ENCODE peak calls at places on chromosomes 2 and 18, in nine cellular contexts. One of them, this sample, is unnamed.

GRCh38 chr2:39114771-39115170 is 6.1 kb downstream of the SOS1 start:
- DNase-seq in kidney: no peak
- DNase-seq in brain microvascular endothelial cell: peak; percentile 45
- DNase-seq in stimulated activated CD8-positive, alpha-beta memory T cell treated with anti-CD3 and anti-CD28 coated beads, Interleukin-15, amount 100 ng/mL, for 1 hour: no peak
- DNase-seq in osteocyte: no peak
- DNase-seq in upper lobe of left lung: no peak
- DNase-seq in KG1: no peak
- DNase-seq in RKO: no peak
- DNase-seq in activated CD4-positive, alpha-beta T cell treated with anti-CD3 and anti-CD28 coated beads, Interleukin-2, amount 50 U/mL, for 4 hours: no peak
- DNase-seq in this sample: no peak

GRCh38 chr2:20561703-20562454 is 89.0 kb downstream of the HS1BP3 start:
- DNase-seq in upper lobe of left lung: no peak
- DNase-seq in activated CD4-positive, alpha-beta T cell treated with anti-CD3 and anti-CD28 coated beads, Interleukin-2, amount 50 U/mL, for 4 hours: no peak
- DNase-seq in stimulated activated CD8-positive, alpha-beta memory T cell treated with anti-CD3 and anti-CD28 coated beads, Interleukin-15, amount 100 ng/mL, for 1 hour: no peak
- DNase-seq in osteocyte: no peak
- DNase-seq in KG1: no peak
- DNase-seq in brain microvascular endothelial cell: peak; percentile 77
- DNase-seq in RKO: peak; percentile 75
- DNase-seq in kidney: no peak
- DNase-seq in this sample: no peak

GRCh38 chr2:50773533-50773932 is 258.4 kb downstream of the NRXN1 start:
- DNase-seq in KG1: no peak
- DNase-seq in upper lobe of left lung: no peak
- DNase-seq in osteocyte: no peak
- DNase-seq in kidney: no peak
- DNase-seq in activated CD4-positive, alpha-beta T cell treated with anti-CD3 and anti-CD28 coated beads, Interleukin-2, amount 50 U/mL, for 4 hours: no peak
- DNase-seq in stimulated activated CD8-positive, alpha-beta memory T cell treated with anti-CD3 and anti-CD28 coated beads, Interleukin-15, amount 100 ng/mL, for 1 hour: no peak
- DNase-seq in brain microvascular endothelial cell: no peak
- DNase-seq in RKO: no peak
- DNase-seq in this sample: no peak

GRCh38 chr2:177042311-177042710 is 170.3 kb upstream of the HNRNPA3 start:
- DNase-seq in kidney: no peak
- DNase-seq in brain microvascular endothelial cell: no peak
- DNase-seq in activated CD4-positive, alpha-beta T cell treated with anti-CD3 and anti-CD28 coated beads, Interleukin-2, amount 50 U/mL, for 4 hours: no peak
- DNase-seq in RKO: no peak
- DNase-seq in stimulated activated CD8-positive, alpha-beta memory T cell treated with anti-CD3 and anti-CD28 coated beads, Interleukin-15, amount 100 ng/mL, for 1 hour: no peak
- DNase-seq in upper lobe of left lung: no peak
- DNase-seq in KG1: no peak
- DNase-seq in osteocyte: no peak
- DNase-seq in this sample: no peak

GRCh38 chr2:172107690-172108586 is 5.2 kb upstream of the DLX2 start:
- DNase-seq in activated CD4-positive, alpha-beta T cell treated with anti-CD3 and anti-CD28 coated beads, Interleukin-2, amount 50 U/mL, for 4 hours: no peak
- DNase-seq in RKO: no peak
- DNase-seq in brain microvascular endothelial cell: no peak
- DNase-seq in osteocyte: no peak
- DNase-seq in kidney: no peak
- DNase-seq in upper lobe of left lung: no peak
- DNase-seq in stimulated activated CD8-positive, alpha-beta memory T cell treated with anti-CD3 and anti-CD28 coated beads, Interleukin-15, amount 100 ng/mL, for 1 hour: no peak
- DNase-seq in KG1: no peak
- DNase-seq in this sample: no peak

GRCh38 chr2:111119847-111120252 is 864 bp upstream of the BCL2L11 start:
- DNase-seq in activated CD4-positive, alpha-beta T cell treated with anti-CD3 and anti-CD28 coated beads, Interleukin-2, amount 50 U/mL, for 4 hours: no peak
- DNase-seq in osteocyte: no peak
- DNase-seq in RKO: no peak
- DNase-seq in stimulated activated CD8-positive, alpha-beta memory T cell treated with anti-CD3 and anti-CD28 coated beads, Interleukin-15, amount 100 ng/mL, for 1 hour: no peak
- DNase-seq in brain microvascular endothelial cell: no peak
- DNase-seq in upper lobe of left lung: peak; percentile 23
- DNase-seq in kidney: peak; percentile 77
- DNase-seq in KG1: peak; percentile 29
- DNase-seq in this sample: no peak

GRCh38 chr2:86598966-86599365 is 24.7 kb downstream of the RNF103 start:
- DNase-seq in KG1: no peak
- DNase-seq in kidney: no peak
- DNase-seq in stimulated activated CD8-positive, alpha-beta memory T cell treated with anti-CD3 and anti-CD28 coated beads, Interleukin-15, amount 100 ng/mL, for 1 hour: no peak
- DNase-seq in RKO: no peak
- DNase-seq in osteocyte: no peak
- DNase-seq in activated CD4-positive, alpha-beta T cell treated with anti-CD3 and anti-CD28 coated beads, Interleukin-2, amount 50 U/mL, for 4 hours: no peak
- DNase-seq in upper lobe of left lung: no peak
- DNase-seq in brain microvascular endothelial cell: no peak
- DNase-seq in this sample: no peak

GRCh38 chr2:59006204-59006603 is 765.1 kb upstream of the FANCL start:
- DNase-seq in kidney: no peak
- DNase-seq in osteocyte: no peak
- DNase-seq in stimulated activated CD8-positive, alpha-beta memory T cell treated with anti-CD3 and anti-CD28 coated beads, Interleukin-15, amount 100 ng/mL, for 1 hour: no peak
- DNase-seq in upper lobe of left lung: no peak
- DNase-seq in activated CD4-positive, alpha-beta T cell treated with anti-CD3 and anti-CD28 coated beads, Interleukin-2, amount 50 U/mL, for 4 hours: no peak
- DNase-seq in brain microvascular endothelial cell: no peak
- DNase-seq in RKO: no peak
- DNase-seq in KG1: no peak
- DNase-seq in this sample: no peak

GRCh38 chr2:1052671-1053270 is 102.1 kb downstream of the SNTG2 start:
- DNase-seq in activated CD4-positive, alpha-beta T cell treated with anti-CD3 and anti-CD28 coated beads, Interleukin-2, amount 50 U/mL, for 4 hours: no peak
- DNase-seq in upper lobe of left lung: no peak
- DNase-seq in stimulated activated CD8-positive, alpha-beta memory T cell treated with anti-CD3 and anti-CD28 coated beads, Interleukin-15, amount 100 ng/mL, for 1 hour: no peak
- DNase-seq in osteocyte: no peak
- DNase-seq in brain microvascular endothelial cell: peak; percentile 65
- DNase-seq in kidney: no peak
- DNase-seq in RKO: no peak
- DNase-seq in KG1: no peak
- DNase-seq in this sample: peak; percentile 61

GRCh38 chr2:63801455-63801854 is 40.2 kb upstream of the UGP2 start:
- DNase-seq in kidney: no peak
- DNase-seq in activated CD4-positive, alpha-beta T cell treated with anti-CD3 and anti-CD28 coated beads, Interleukin-2, amount 50 U/mL, for 4 hours: no peak
- DNase-seq in brain microvascular endothelial cell: no peak
- DNase-seq in upper lobe of left lung: no peak
- DNase-seq in stimulated activated CD8-positive, alpha-beta memory T cell treated with anti-CD3 and anti-CD28 coated beads, Interleukin-15, amount 100 ng/mL, for 1 hour: no peak
- DNase-seq in osteocyte: no peak
- DNase-seq in RKO: no peak
- DNase-seq in KG1: no peak
- DNase-seq in this sample: no peak

GRCh38 chr2:75808039-75808438 is 97.3 kb upstream of the GCFC2 start:
- DNase-seq in brain microvascular endothelial cell: no peak
- DNase-seq in kidney: no peak
- DNase-seq in stimulated activated CD8-positive, alpha-beta memory T cell treated with anti-CD3 and anti-CD28 coated beads, Interleukin-15, amount 100 ng/mL, for 1 hour: no peak
- DNase-seq in osteocyte: no peak
- DNase-seq in KG1: no peak
- DNase-seq in RKO: no peak
- DNase-seq in activated CD4-positive, alpha-beta T cell treated with anti-CD3 and anti-CD28 coated beads, Interleukin-2, amount 50 U/mL, for 4 hours: no peak
- DNase-seq in upper lobe of left lung: peak; percentile 30
- DNase-seq in this sample: no peak

GRCh38 chr2:124810132-124810531 is 785.0 kb downstream of the CNTNAP5 start:
- DNase-seq in activated CD4-positive, alpha-beta T cell treated with anti-CD3 and anti-CD28 coated beads, Interleukin-2, amount 50 U/mL, for 4 hours: no peak
- DNase-seq in RKO: peak; percentile 26
- DNase-seq in osteocyte: no peak
- DNase-seq in brain microvascular endothelial cell: no peak
- DNase-seq in kidney: no peak
- DNase-seq in KG1: no peak
- DNase-seq in stimulated activated CD8-positive, alpha-beta memory T cell treated with anti-CD3 and anti-CD28 coated beads, Interleukin-15, amount 100 ng/mL, for 1 hour: no peak
- DNase-seq in upper lobe of left lung: no peak
- DNase-seq in this sample: no peak

GRCh38 chr18:37483221-37483971 is 82.2 kb downstream of the CELF4 start:
- DNase-seq in brain microvascular endothelial cell: peak; percentile 7
- DNase-seq in kidney: no peak
- DNase-seq in RKO: peak; percentile 21
- DNase-seq in stimulated activated CD8-positive, alpha-beta memory T cell treated with anti-CD3 and anti-CD28 coated beads, Interleukin-15, amount 100 ng/mL, for 1 hour: no peak
- DNase-seq in KG1: no peak
- DNase-seq in upper lobe of left lung: no peak
- DNase-seq in osteocyte: no peak
- DNase-seq in activated CD4-positive, alpha-beta T cell treated with anti-CD3 and anti-CD28 coated beads, Interleukin-2, amount 50 U/mL, for 4 hours: no peak
- DNase-seq in this sample: no peak

GRCh38 chr18:57737661-57738060 is 65.5 kb downstream of the ATP8B1 start:
- DNase-seq in KG1: no peak
- DNase-seq in osteocyte: no peak
- DNase-seq in RKO: peak; percentile 72
- DNase-seq in brain microvascular endothelial cell: peak; percentile 97
- DNase-seq in upper lobe of left lung: peak; percentile 89
- DNase-seq in kidney: peak; percentile 86
- DNase-seq in stimulated activated CD8-positive, alpha-beta memory T cell treated with anti-CD3 and anti-CD28 coated beads, Interleukin-15, amount 100 ng/mL, for 1 hour: no peak
- DNase-seq in activated CD4-positive, alpha-beta T cell treated with anti-CD3 and anti-CD28 coated beads, Interleukin-2, amount 50 U/mL, for 4 hours: no peak
- DNase-seq in this sample: peak; percentile 98

This sample was measured in skeletal muscle cell.